ENCODE peak calls at places on chromosomes 13 and 19, in ten cellular contexts. E is G401, X is endodermal cell, V is smooth muscle cell of the brain vasculature, I is Ammon's horn, B is NCI-H1417, Q is iris pigment epithelial cell, C is stromal cell of bone marrow, W is HAP-1, A is cardiac fibroblast. T is an unnamed sample.

GRCh38 chr13:37226966-37227365 is 121.5 kb upstream of the CSNK1A1L start:
- DNase-seq in E (no peak), X (no peak), V (no peak), I (no peak), B (no peak), Q (peak), C (no peak), W (no peak), A (peak), T (no peak)

GRCh38 chr19:17389957-17390664 is 3.9 kb downstream of the CCDC194 start:
- DNase-seq in E (no peak), X (peak), V (no peak), I (no peak), B (no peak), Q (no peak), C (no peak), W (no peak), A (no peak), T (peak)

GRCh38 chr19:2274185-2274711 is 7.7 kb downstream of the PEAK3 start:
- DNase-seq in E (no peak), X (no peak), V (no peak), I (no peak), B (no peak), Q (no peak), C (no peak), W (no peak), A (no peak), T (no peak)

GRCh38 chr19:51473009-51473707 is 5.2 kb upstream of the CEACAM18 start:
- DNase-seq in E (peak), X (peak), V (peak), I (peak), B (peak), Q (peak), C (peak), W (peak), A (peak), T (peak)

GRCh38 chr19:2982983-2983350 is 5.6 kb downstream of the TLE6 start:
- DNase-seq in E (peak), X (peak), V (peak), I (peak), B (peak), Q (peak), C (peak), W (peak), A (peak), T (no peak)

GRCh38 chr13:99320693-99321481 is 13.7 kb upstream of the GPR183 start:
- DNase-seq in E (no peak), X (no peak), V (peak), I (no peak), B (no peak), Q (peak), C (peak), W (no peak), A (peak), T (no peak)

GRCh38 chr19:39052243-39052746 is 19.9 kb upstream of the FBXO27 start:
- DNase-seq in E (peak), X (peak), V (no peak), I (peak), B (no peak), Q (peak), C (peak), W (peak), A (peak), T (peak)

GRCh38 chr19:52585604-52586003 is 15.5 kb downstream of the ZNF701 start:
- DNase-seq in E (no peak), X (no peak), V (no peak), I (no peak), B (no peak), Q (no peak), C (no peak), W (no peak), A (no peak), T (no peak)

GRCh38 chr19:37972803-37973202 is 65.8 kb downstream of the SIPA1L3 start:
- DNase-seq in E (no peak), X (no peak), V (no peak), I (no peak), B (no peak), Q (no peak), C (no peak), W (no peak), A (no peak), T (no peak)

T was measured in germinal center.